ENCODE peak calls at places on chromosomes 6 and 20, in nine cellular contexts. O, W, E, G, N, U, Y, D and R are unnamed samples.

GRCh38 chr6:137782166-137783039 is 84.7 kb upstream of the TNFAIP3 start:
- DNase-seq in G (no peak), D (no peak), W (no peak), O (no peak), N (no peak), U (no peak), Y (no peak), E (no peak), R (no peak)

GRCh38 chr6:54981647-54982046 is 135.1 kb downstream of the FAM83B start:
- DNase-seq in Y (no peak), U (no peak), G (no peak), D (no peak), E (no peak), O (no peak), N (no peak), W (no peak), R (no peak)

GRCh38 chr20:55069951-55070350 is 594.6 kb downstream of the DOK5 start:
- DNase-seq in U (no peak), E (no peak), N (no peak), O (no peak), W (no peak), D (no peak), G (no peak), Y (no peak), R (no peak)

GRCh38 chr6:148758492-148758891 is 11.7 kb downstream of the UST start:
- DNase-seq in N (no peak), O (no peak), G (no peak), U (peak), Y (no peak), W (no peak), D (no peak), E (no peak), R (no peak)

GRCh38 chr6:69792292-69792691 is 4.5 kb downstream of the LMBRD1 start:
- DNase-seq in W (no peak), U (no peak), D (no peak), O (no peak), G (no peak), E (no peak), N (no peak), Y (no peak), R (no peak)

GRCh38 chr20:1876975-1877603 is 18.1 kb upstream of the SIRPA start:
- DNase-seq in G (no peak), N (no peak), E (no peak), Y (no peak), W (no peak), U (peak), O (no peak), D (no peak), R (no peak)

GRCh38 chr20:36035720-36036119 is 67.3 kb downstream of the CNBD2 start:
- DNase-seq in N (no peak), O (no peak), U (no peak), E (no peak), Y (no peak), D (peak), W (no peak), G (no peak), R (no peak)

GRCh38 chr6:127069659-127070279 is 48.7 kb upstream of the RSPO3 start:
- DNase-seq in U (no peak), O (no peak), E (no peak), N (peak), Y (no peak), D (peak), W (no peak), G (no peak), R (no peak)

GRCh38 chr6:4381379-4381778 is 246.0 kb upstream of the ECI2 start:
- DNase-seq in Y (no peak), G (no peak), W (no peak), U (no peak), N (no peak), E (no peak), O (no peak), D (no peak), R (no peak)

GRCh38 chr6:27651371-27651732 is 178.4 kb upstream of the ZNF184 start:
- DNase-seq in U (no peak), O (no peak), W (no peak), G (no peak), N (peak), Y (no peak), D (peak), E (no peak), R (no peak)